ENCODE peak calls at places on chromosomes 13 and 19, in ten cellular contexts. U is fibroblast of lung, S is kidney epithelial cell, K is psoas muscle, G is astrocyte of the cerebellum, J is body of pancreas, P is spleen, F is astrocyte of the spinal cord, I is mucosa of descending colon, B is keratinocyte. M is an unnamed sample.

GRCh38 chr13:87123987-87124784 is 547.0 kb upstream of the SLITRK5 start:
- DNase-seq in I (no peak), J (no peak), K (no peak), F (peak), S (peak), B (peak), P (no peak), U (peak), G (peak), M (peak)

GRCh38 chr13:98570929-98571372 is 6.0 kb downstream of the STK24 start:
- DNase-seq in B (no peak), U (peak), S (peak), G (no peak), K (no peak), F (peak), P (no peak), J (no peak), I (no peak), M (no peak)

GRCh38 chr13:21849323-21849722 is 178.4 kb downstream of the FGF9 start:
- DNase-seq in U (no peak), G (no peak), S (no peak), K (no peak), B (no peak), P (no peak), F (no peak), I (no peak), J (peak), M (peak)

GRCh38 chr13:89052699-89053098 is 1381.5 kb downstream of the SLITRK5 start:
- DNase-seq in S (no peak), P (no peak), F (no peak), J (no peak), U (no peak), K (no peak), G (no peak), I (no peak), B (no peak), M (no peak)

GRCh38 chr19:7197169-7197759 is 97.0 kb downstream of the INSR start:
- DNase-seq in U (peak), P (peak), K (peak), B (peak), G (peak), F (peak), J (peak), S (peak), I (peak), M (peak)

GRCh38 chr19:17183858-17184271 is 31.3 kb upstream of the USE1 start:
- DNase-seq in F (no peak), U (no peak), K (no peak), P (no peak), J (no peak), B (no peak), S (no peak), I (no peak), G (no peak), M (no peak)

GRCh38 chr13:49271264-49271663 is 23.5 kb downstream of the CDADC1 start:
- DNase-seq in B (no peak), K (no peak), S (no peak), F (no peak), I (no peak), G (no peak), U (no peak), P (no peak), J (no peak), M (no peak)

GRCh38 chr19:36169084-36169760 is 17.0 kb upstream of the COX7A1 start:
- DNase-seq in B (no peak), F (no peak), S (no peak), I (no peak), U (no peak), G (no peak), K (no peak), P (no peak), J (no peak), M (peak)

GRCh38 chr19:15780595-15781418 is 6.7 kb upstream of the OR10H5 start:
- DNase-seq in B (no peak), U (no peak), F (no peak), P (no peak), J (peak), G (no peak), S (no peak), I (no peak), K (no peak), M (no peak)

GRCh38 chr19:50663280-50663790 is 14.1 kb downstream of the C19orf81 start:
- DNase-seq in S (no peak), P (no peak), K (no peak), J (no peak), G (no peak), I (no peak), F (no peak), B (no peak), U (no peak), M (no peak)

GRCh38 chr13:105773887-105774538 is 761.4 kb downstream of the EFNB2 start:
- DNase-seq in F (peak), P (no peak), K (no peak), J (no peak), S (peak), I (no peak), U (peak), G (peak), B (no peak), M (peak)

GRCh38 chr13:101917833-101918755 is 465.6 kb downstream of the ITGBL1 start:
- DNase-seq in P (no peak), F (no peak), U (no peak), B (no peak), G (no peak), I (no peak), K (no peak), S (no peak), J (no peak), M (no peak)

GRCh38 chr19:19543640-19544039 is 5.6 kb downstream of the CILP2 start:
- DNase-seq in F (no peak), J (no peak), I (no peak), K (no peak), S (no peak), P (peak), B (no peak), U (no peak), G (no peak), M (no peak)

GRCh38 chr19:51689751-51690358 is 3.3 kb upstream of the SPACA6 start:
- DNase-seq in F (peak), K (peak), B (no peak), P (peak), I (peak), U (peak), J (peak), S (no peak), G (no peak), M (peak)

GRCh38 chr13:99976502-99977115 is 5.0 kb upstream of the ZIC2 start:
- DNase-seq in G (no peak), K (no peak), I (no peak), J (no peak), P (no peak), F (no peak), U (no peak), B (no peak), S (no peak), M (no peak)

GRCh38 chr19:2529473-2529918 is 53.6 kb downstream of the GADD45B start:
- DNase-seq in S (peak), K (peak), F (peak), U (peak), I (no peak), P (peak), B (peak), G (no peak), J (no peak), M (peak)

GRCh38 chr13:52070929-52071523 is 46.5 kb downstream of the UTP14C start:
- DNase-seq in P (no peak), B (no peak), J (no peak), U (peak), G (no peak), F (peak), I (no peak), S (no peak), K (no peak), M (peak)

GRCh38 chr13:94739235-94739634 is 26.9 kb upstream of the SOX21 start:
- DNase-seq in K (no peak), S (no peak), B (no peak), F (no peak), G (no peak), P (no peak), I (no peak), J (no peak), U (no peak), M (no peak)

GRCh38 chr13:109924376-109924775 is 138.0 kb upstream of the IRS2 start:
- DNase-seq in F (no peak), P (no peak), G (no peak), I (no peak), S (no peak), U (no peak), J (no peak), B (no peak), K (no peak), M (no peak)

GRCh38 chr19:4258181-4258580 is 11.3 kb downstream of the YJU2 start:
- DNase-seq in U (no peak), G (no peak), B (no peak), I (no peak), S (no peak), F (no peak), K (no peak), J (no peak), P (no peak), M (no peak)

GRCh38 chr13:51500687-51501086 is 47.9 kb upstream of the INTS6 start:
- DNase-seq in B (no peak), F (no peak), U (no peak), G (no peak), P (no peak), I (no peak), J (no peak), K (no peak), S (no peak), M (peak)

GRCh38 chr13:100530645-100531044 is 57.9 kb downstream of the GGACT start:
- DNase-seq in B (no peak), K (peak), S (no peak), P (no peak), U (no peak), F (no peak), J (no peak), G (no peak), I (no peak), M (no peak)

GRCh38 chr19:55111238-55111831 is 6.1 kb downstream of the PPP1R12C start:
- DNase-seq in F (no peak), I (peak), K (no peak), G (no peak), B (no peak), U (no peak), J (no peak), P (no peak), S (no peak), M (no peak)

GRCh38 chr19:30686911-30687566 is 314.9 kb downstream of the ZNF536 start:
- DNase-seq in K (no peak), U (no peak), B (no peak), G (no peak), S (no peak), P (no peak), I (no peak), J (no peak), F (no peak), M (no peak)

GRCh38 chr19:54489341-54489740 is 13.3 kb upstream of the LAIR2 start:
- DNase-seq in I (no peak), K (no peak), S (no peak), U (no peak), P (no peak), G (no peak), F (no peak), B (no peak), J (no peak), M (no peak)

GRCh38 chr13:51912091-51912490 is 50.3 kb downstream of the CCDC70 start:
- DNase-seq in K (no peak), J (peak), S (no peak), U (peak), F (no peak), P (no peak), I (no peak), G (no peak), B (no peak), M (no peak)

GRCh38 chr13:46553521-46553885 is 533 bp downstream of the LRCH1 start:
- DNase-seq in J (no peak), B (no peak), F (no peak), I (no peak), P (no peak), K (no peak), G (no peak), U (no peak), S (no peak), M (no peak)

GRCh38 chr13:75596657-75597182 is 39.4 kb upstream of the LMO7 start:
- DNase-seq in G (no peak), K (no peak), I (no peak), U (no peak), S (no peak), J (no peak), B (no peak), P (no peak), F (no peak), M (no peak)

GRCh38 chr19:2081873-2082810 is 14.0 kb downstream of the MOB3A start:
- DNase-seq in B (no peak), F (no peak), S (no peak), J (no peak), P (peak), K (no peak), U (no peak), I (peak), G (no peak), M (no peak)

GRCh38 chr19:23249911-23250649 is at the start of gene ZNF724:
- DNase-seq in U (peak), I (peak), B (peak), F (peak), G (peak), P (peak), S (peak), K (peak), J (peak), M (peak)

GRCh38 chr19:35266904-35267817 is 1.6 kb upstream of the USF2 start:
- DNase-seq in B (no peak), I (peak), F (no peak), U (no peak), K (peak), G (no peak), S (no peak), P (peak), J (peak), M (peak)

GRCh38 chr19:35789195-35789977 is 14.0 kb downstream of the ARHGAP33 start:
- DNase-seq in I (no peak), S (no peak), B (no peak), P (no peak), G (no peak), F (no peak), U (no peak), K (no peak), J (no peak), M (no peak)

GRCh38 chr13:109393045-109393444 is 393.3 kb downstream of the IRS2 start:
- DNase-seq in F (no peak), I (no peak), K (no peak), G (no peak), U (no peak), S (no peak), P (no peak), B (no peak), J (no peak), M (no peak)

GRCh38 chr19:1264801-1265610 is 4.1 kb upstream of the CIRBP start:
- DNase-seq in B (no peak), S (no peak), F (peak), I (peak), J (peak), G (peak), P (peak), K (peak), U (peak), M (peak)

GRCh38 chr13:34894756-34895155 is 47.3 kb upstream of the NBEA start:
- DNase-seq in J (no peak), P (no peak), S (no peak), K (no peak), U (no peak), F (no peak), B (no peak), I (no peak), G (no peak), M (no peak)

GRCh38 chr19:46731007-46731501 is 14.1 kb upstream of the PRKD2 start:
- DNase-seq in U (peak), F (peak), I (peak), K (no peak), G (peak), J (no peak), S (peak), P (peak), B (no peak), M (peak)

GRCh38 chr19:39871886-39872866 is 26.0 kb upstream of the FBL start:
- DNase-seq in S (no peak), U (no peak), J (no peak), I (no peak), P (no peak), F (no peak), G (no peak), B (no peak), K (no peak), M (no peak)

GRCh38 chr19:44212865-44213346 is 574 bp downstream of the ZNF227 start:
- DNase-seq in S (no peak), K (no peak), B (no peak), I (no peak), J (no peak), F (peak), U (peak), P (no peak), G (no peak), M (peak)

GRCh38 chr13:56917966-56918365 is 222.8 kb upstream of the PRR20A start:
- DNase-seq in U (no peak), F (no peak), I (no peak), J (no peak), G (no peak), K (no peak), B (no peak), S (no peak), P (no peak), M (no peak)
- TF ChIP-seq CTCF in U (no peak), F (no peak), I (no peak), J (no peak), G (no peak), K (no peak), B (no peak), S (no peak), P (no peak), M (no peak)

GRCh38 chr19:11848200-11848593 is 329 bp upstream of the ZNF439 start:
- DNase-seq in F (no peak), P (peak), U (no peak), I (no peak), B (no peak), G (no peak), J (no peak), S (no peak), K (no peak), M (no peak)

GRCh38 chr19:11849264-11849615 is 714 bp downstream of the ZNF439 start:
- DNase-seq in F (no peak), P (no peak), B (no peak), G (no peak), S (no peak), J (no peak), U (peak), K (no peak), I (no peak), M (no peak)

GRCh38 chr19:11853358-11853757 is 4.8 kb downstream of the ZNF439 start:
- DNase-seq in F (no peak), P (no peak), U (no peak), B (no peak), I (no peak), S (no peak), J (no peak), G (no peak), K (no peak), M (no peak)

GRCh38 chr19:11843741-11844140 is 4.8 kb upstream of the ZNF439 start:
- DNase-seq in K (no peak), J (no peak), S (no peak), I (no peak), G (no peak), B (no peak), F (no peak), P (no peak), U (no peak), M (no peak)

GRCh38 chr19:11848594-11849263 is at the start of gene ZNF439:
- DNase-seq in G (peak), J (peak), B (no peak), F (peak), P (peak), K (peak), U (peak), I (peak), S (peak), M (peak)
- H3K4me3 ChIP-seq in G (peak), J (peak), B (peak), F (peak), P (peak), K (peak), U (peak), I (peak), S (peak), M (peak)

DNA sequence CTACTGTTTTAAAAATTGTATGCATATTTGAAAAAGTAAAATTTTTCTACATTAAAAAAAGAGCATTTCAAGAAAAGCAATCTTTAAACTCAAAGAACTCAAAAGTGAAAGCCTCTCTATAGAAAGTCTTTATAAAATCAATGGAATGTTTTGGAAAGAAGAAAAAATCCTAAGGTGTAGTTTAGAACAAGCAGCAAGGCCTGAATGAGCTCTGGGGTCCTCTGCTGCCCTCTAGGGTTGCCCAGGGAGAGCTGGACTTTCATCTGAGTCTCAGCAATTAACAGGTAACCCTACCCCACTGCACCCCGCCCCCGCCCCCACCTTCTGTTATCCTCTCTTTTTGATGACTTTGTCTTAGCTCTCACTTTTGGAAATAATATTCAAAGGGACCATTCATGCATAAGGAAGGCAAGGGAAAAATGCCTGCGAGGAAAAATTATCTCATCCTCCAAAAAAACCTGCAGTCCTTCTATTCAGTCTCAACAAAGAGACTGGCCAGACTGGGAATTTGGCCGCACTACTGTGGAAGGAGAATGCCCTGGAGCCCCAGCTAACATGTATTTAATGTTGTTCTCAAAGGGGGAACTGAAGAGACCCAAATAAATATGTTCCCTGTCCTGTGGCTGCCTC is 24.1 kb downstream of the SLC25A30 start:
- DNase-seq in J (peak), F (peak), U (peak), S (peak), G (peak), I (no peak), B (no peak), P (no peak), K (no peak), M (peak)
- TF ChIP-seq CTCF in J (peak), F (peak), U (peak), S (peak), G (peak), I (no peak), B (peak), P (no peak), K (peak), M (peak)

DNA sequence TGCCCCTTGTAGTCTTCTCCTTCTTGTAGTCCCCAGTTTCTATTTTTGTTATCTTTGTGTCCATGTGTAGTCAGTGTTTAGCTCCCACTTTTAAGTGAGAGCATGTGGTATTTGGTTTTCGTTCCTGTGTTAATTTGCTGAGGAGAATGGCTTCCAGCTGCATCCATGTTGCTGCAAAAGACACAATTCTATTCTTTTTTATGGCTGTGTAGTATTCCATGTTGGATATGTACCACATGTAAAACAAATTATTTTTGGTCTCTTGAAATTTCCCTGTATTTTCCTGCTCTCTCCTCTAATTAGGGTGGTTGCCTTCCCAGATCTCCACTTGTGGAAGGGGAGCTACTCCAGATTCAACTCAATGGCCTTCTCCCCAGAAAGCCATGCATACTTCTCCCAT is 813.8 kb downstream of the UQCRFS1 start:
- DNase-seq in J (no peak), I (no peak), B (no peak), U (no peak), K (no peak), S (no peak), G (no peak), F (no peak), P (no peak), M (no peak)
- H3K4me3 ChIP-seq in J (no peak), I (no peak), B (no peak), U (no peak), K (no peak), S (no peak), G (no peak), F (no peak), P (no peak), M (no peak)

DNA sequence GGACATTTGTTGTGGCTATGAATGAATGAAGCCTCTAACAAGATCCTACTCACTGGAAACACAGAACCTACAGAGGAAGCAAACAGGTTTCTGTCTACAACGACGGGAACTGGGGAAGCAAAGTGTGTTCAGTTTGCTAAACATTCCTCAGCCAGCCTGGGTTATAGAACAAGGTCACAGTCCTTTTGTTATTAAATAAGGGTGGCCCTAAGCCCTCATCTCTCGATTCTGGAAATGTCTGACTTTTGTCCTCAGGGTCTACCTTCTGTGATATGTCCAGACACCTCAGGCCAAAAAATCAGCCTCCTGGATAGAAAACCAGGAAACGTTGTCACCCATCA is 64.6 kb upstream of the ARHGEF7 start:
- DNase-seq in J (no peak), S (no peak), I (no peak), G (no peak), U (no peak), P (no peak), B (no peak), F (no peak), K (no peak), M (no peak)
- TF ChIP-seq CTCF in J (no peak), S (no peak), I (no peak), G (no peak), U (no peak), P (no peak), B (no peak), F (no peak), K (no peak), M (no peak)

M was measured in cardiac fibroblast.